ENCODE peak calls at places on chromosomes 5 and 9, in five cellular contexts. A is IMR-90, J is heart left ventricle, Y is progenitor cell of endocrine pancreas, R is esophagus muscularis mucosa. M is an unnamed sample.

GRCh38 chr9:96491079-96491879 is 41.3 kb downstream of the HABP4 start:
- DNase-seq in R (no peak), Y (no peak), J (no peak), A (peak), M (no peak)

GRCh38 chr9:89522261-89522978 is 24.5 kb upstream of the SEMA4D start:
- DNase-seq in Y (no peak), R (no peak), A (no peak), J (no peak), M (no peak)

GRCh38 chr9:98488578-98489312 is 220.0 kb downstream of the GABBR2 start:
- DNase-seq in Y (no peak), A (peak), R (no peak), J (no peak), M (no peak)

GRCh38 chr9:22141906-22142305 is 132.8 kb upstream of the CDKN2B start:
- DNase-seq in A (peak), J (no peak), R (no peak), Y (no peak), M (no peak)

GRCh38 chr9:97714435-97714834 is 17.3 kb upstream of the XPA start:
- DNase-seq in Y (no peak), J (no peak), R (peak), A (peak), M (no peak)

GRCh38 chr9:135287627-135288026 is 192.0 kb upstream of the PPP1R26 start:
- DNase-seq in R (no peak), A (no peak), J (no peak), Y (no peak), M (peak)

GRCh38 chr5:32312194-32312681 is 501 bp downstream of the MTMR12 start:
- DNase-seq in Y (peak), A (peak), J (peak), R (no peak), M (peak)

GRCh38 chr9:36306481-36307306 is 48.4 kb upstream of the GNE start:
- DNase-seq in J (no peak), A (peak), R (no peak), Y (no peak), M (no peak)

GRCh38 chr5:139905401-139905800 is 109.8 kb downstream of the PSD2 start:
- DNase-seq in Y (no peak), J (no peak), R (no peak), A (no peak), M (no peak)

GRCh38 chr9:84338792-84339191 is 1.8 kb downstream of the SLC28A3 start:
- DNase-seq in R (no peak), A (no peak), Y (no peak), J (no peak), M (no peak)

GRCh38 chr9:84339951-84340350 is 607 bp downstream of the SLC28A3 start:
- DNase-seq in A (no peak), Y (no peak), J (no peak), R (no peak), M (no peak)

GRCh38 chr9:84337252-84337651 is 3.3 kb downstream of the SLC28A3 start:
- DNase-seq in A (no peak), Y (no peak), J (no peak), R (no peak), M (no peak)

GRCh38 chr9:84340535-84340934 is at the start of gene SLC28A3:
- DNase-seq in A (no peak), R (no peak), J (no peak), Y (no peak), M (no peak)

DNA sequence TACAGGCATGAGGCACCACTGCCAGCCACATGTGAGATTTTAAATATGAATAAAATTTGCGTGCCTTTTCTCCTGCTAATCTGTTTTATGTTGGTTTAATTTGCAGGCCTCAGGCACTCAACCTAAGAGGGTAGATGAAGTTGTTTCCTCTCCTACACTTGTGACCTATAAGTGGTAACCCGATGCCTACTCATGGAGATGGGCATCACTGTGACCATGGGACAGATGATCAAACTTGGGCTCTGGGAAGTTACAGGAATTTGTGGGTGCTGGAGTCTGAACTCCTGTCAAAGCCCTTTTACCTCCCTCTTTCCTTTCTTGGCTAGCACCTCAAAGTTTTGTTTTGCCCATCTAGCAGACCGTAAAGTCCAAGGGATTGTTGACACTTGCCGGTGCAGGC is 1.0 kb downstream of the SLC28A3 start:
- DNase-seq in Y (no peak), A (no peak), R (no peak), J (no peak), M (no peak)
- TF ChIP-seq CTCF in Y (no peak), A (no peak), R (no peak), J (no peak), M (no peak)

GRCh38 chr5:7435503-7435902 is 39.6 kb downstream of the ADCY2 start:
- DNase-seq in R (no peak), J (no peak), Y (no peak), A (no peak), M (no peak)

GRCh38 chr5:7437836-7438235 is 41.9 kb downstream of the ADCY2 start:
- DNase-seq in Y (no peak), J (no peak), R (no peak), A (no peak), M (no peak)

GRCh38 chr5:7434937-7435336 is 39.0 kb downstream of the ADCY2 start:
- DNase-seq in R (no peak), A (no peak), J (no peak), Y (no peak), M (no peak)

GRCh38 chr5:7436521-7436920 is 40.6 kb downstream of the ADCY2 start:
- DNase-seq in J (no peak), A (no peak), R (no peak), Y (no peak), M (no peak)
- TF ChIP-seq CTCF in J (no peak), A (no peak), R (no peak), Y (no peak), M (no peak)

DNA sequence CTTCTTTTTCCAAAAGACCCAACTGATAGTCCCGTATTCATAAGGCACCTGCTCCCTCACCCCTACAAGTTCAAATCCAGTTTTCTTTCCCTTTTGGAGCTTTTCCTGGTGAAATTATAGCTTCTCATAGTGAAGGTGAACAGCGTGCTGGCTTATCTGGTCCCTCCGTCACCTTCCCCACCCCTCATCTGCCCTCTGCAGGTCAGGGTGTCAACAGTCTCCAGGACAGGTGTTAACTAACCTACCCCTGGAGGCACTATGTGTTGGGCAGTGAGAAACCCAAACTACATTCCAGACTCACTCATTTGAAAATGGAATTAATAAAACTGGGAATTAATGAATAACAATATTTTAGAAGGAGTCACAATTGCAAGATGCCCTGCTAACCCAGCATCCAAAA is 109.0 kb upstream of the TAS2R1 start:
- DNase-seq in J (no peak), Y (no peak), R (no peak), A (no peak), M (no peak)
- TF ChIP-seq CTCF in J (no peak), Y (peak), R (no peak), A (no peak), M (no peak)

GRCh38 chr9:104686081-104686480 is 8.2 kb upstream of the OR13D1 start:
- DNase-seq in A (no peak), Y (no peak), J (no peak), R (no peak), M (no peak)

GRCh38 chr9:104682642-104683041 is 11.7 kb upstream of the OR13D1 start:
- DNase-seq in R (no peak), Y (no peak), J (no peak), A (peak), M (no peak)
- TF ChIP-seq CTCF in R (peak), Y (peak), J (peak), A (peak), M (peak)

GRCh38 chr5:36090033-36090432 is 23.4 kb upstream of the UGT3A2 start:
- DNase-seq in Y (no peak), A (peak), J (no peak), R (no peak), M (peak)
- TF ChIP-seq CTCF in Y (peak), A (peak), J (no peak), R (no peak), M (no peak)

DNA sequence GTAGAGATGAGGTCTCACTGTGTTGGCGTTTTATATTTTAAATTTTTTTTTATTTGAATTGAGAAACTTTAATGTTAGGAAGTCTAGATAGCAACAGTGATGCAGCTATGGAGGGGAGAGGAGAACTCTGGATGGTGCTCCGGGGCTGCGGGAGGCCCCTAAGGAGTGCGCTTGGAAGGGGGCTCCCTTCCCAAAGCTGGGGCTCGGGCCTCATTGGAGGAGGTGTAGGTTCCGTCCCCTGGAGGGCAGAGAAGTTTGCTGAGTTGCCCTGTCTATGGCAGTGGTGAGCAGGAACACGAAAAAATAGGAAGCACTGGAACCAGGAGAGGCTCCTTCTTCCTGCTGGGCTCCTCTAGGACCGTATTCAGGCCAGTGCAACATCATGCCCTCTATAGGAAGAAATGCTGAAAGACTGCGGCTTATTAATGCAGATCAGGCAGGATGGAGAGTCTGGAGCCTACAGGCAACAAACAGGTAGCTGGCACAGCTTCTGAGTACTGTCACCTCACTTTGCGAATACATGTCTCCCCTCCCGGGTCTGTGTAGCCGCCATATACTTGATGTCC is 16.1 kb downstream of the AHRR start:
- DNase-seq in A (peak), R (no peak), J (no peak), Y (no peak), M (no peak)
- TF ChIP-seq CTCF in A (peak), R (no peak), J (no peak), Y (peak), M (no peak)

GRCh38 chr5:157366741-157367684 is 93.0 kb upstream of the NIPAL4 start:
- DNase-seq in Y (no peak), R (no peak), J (no peak), A (peak), M (peak)
- TF ChIP-seq CTCF in Y (peak), R (peak), J (peak), A (peak), M (peak)

GRCh38 chr9:131702911-131703310 is 37.0 kb downstream of the RAPGEF1 start:
- DNase-seq in R (no peak), A (no peak), J (no peak), Y (no peak), M (no peak)
- TF ChIP-seq CTCF in R (no peak), A (no peak), J (no peak), Y (no peak), M (no peak)